ENCODE peak calls at places on chromosomes 6 and 20, in five cellular contexts. E, Z, J, T and D are unnamed samples. For H3K9me3, the result is how much of the 10 kb centered on the place peaks cover.

GRCh38 chr6:166624275-166624674 is 2.8 kb downstream of the RPS6KA2 start:
- DNase-seq in E (no peak), T (no peak), J (no peak), Z (peak), D (no peak)

GRCh38 chr20:11777861-11778570 is 139.7 kb upstream of the BTBD3 start:
- DNase-seq in J (no peak), E (no peak), T (peak), Z (no peak), D (no peak)

GRCh38 chr20:18543932-18544331 is 23.3 kb upstream of the SMIM26 start:
- DNase-seq in Z (no peak), J (no peak), T (peak), E (no peak), D (peak)

GRCh38 chr6:166490671-166491500 is 95.6 kb downstream of the RAMACL start:
- DNase-seq in Z (no peak), E (no peak), T (no peak), J (no peak), D (no peak)

GRCh38 chr20:13008761-13009681 is at the start of gene SPTLC3:
- DNase-seq in E (peak), J (peak), Z (no peak), T (peak), D (peak)

GRCh38 chr6:92297101-92297500 is 1122.3 kb downstream of the EPHA7 start:
- DNase-seq in Z (no peak), T (no peak), E (no peak), J (no peak), D (no peak)

GRCh38 chr6:151012321-151013294 is 147.1 kb downstream of the MTHFD1L start:
- DNase-seq in E (no peak), Z (no peak), J (no peak), T (no peak), D (no peak)

GRCh38 chr20:21507275-21508229 is 6.3 kb downstream of the NKX2-2 start:
- DNase-seq in T (no peak), E (no peak), J (no peak), Z (no peak), D (peak)

GRCh38 chr20:59032713-59033059 is 551 bp upstream of the ATP5F1E start:
- DNase-seq in Z (no peak), J (no peak), E (no peak), T (peak), D (no peak)

GRCh38 chr6:7707787-7708186 is 18.1 kb upstream of the BMP6 start:
- DNase-seq in Z (no peak), E (no peak), J (no peak), T (peak), D (no peak)

GRCh38 chr6:16543491-16543890 is 217.8 kb downstream of the ATXN1 start:
- DNase-seq in Z (no peak), E (no peak), T (no peak), J (no peak), D (no peak)

GRCh38 chr6:128161263-128161662 is 260.4 kb upstream of the THEMIS start:
- DNase-seq in Z (no peak), J (no peak), T (no peak), E (no peak), D (no peak)

GRCh38 chr6:128162423-128162822 is 261.6 kb upstream of the THEMIS start:
- DNase-seq in T (no peak), E (no peak), J (no peak), Z (no peak), D (no peak)

GRCh38 chr6:128164254-128164653 is 263.4 kb upstream of the THEMIS start:
- DNase-seq in Z (no peak), E (no peak), T (no peak), J (no peak), D (no peak)

GRCh38 chr6:128158496-128158895 is 257.6 kb upstream of the THEMIS start:
- DNase-seq in Z (no peak), T (peak), J (no peak), E (no peak), D (no peak)

DNA sequence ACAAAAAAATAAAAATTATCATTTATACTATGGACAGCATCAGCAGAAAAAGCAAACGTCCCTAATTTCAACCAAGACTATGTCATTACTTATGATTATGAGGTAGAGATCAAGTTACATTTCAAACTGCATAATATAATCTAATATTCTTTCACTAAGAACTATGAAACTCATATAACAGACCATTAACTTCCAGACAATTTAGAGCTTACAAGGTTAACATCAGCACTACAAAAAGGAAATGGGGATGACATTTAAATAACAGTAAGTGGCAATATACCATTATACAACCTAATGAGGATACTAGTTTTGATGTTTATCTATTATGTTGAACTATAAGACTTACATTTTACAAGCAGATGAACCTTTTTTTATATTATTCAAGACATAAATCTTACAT is 261.0 kb upstream of the THEMIS start:
- DNase-seq in E (no peak), J (no peak), Z (no peak), T (no peak), D (no peak)
- H3K4me3 ChIP-seq in E (no peak), J (no peak), Z (no peak), T (no peak), D (no peak)

GRCh38 chr20:19672498-19672897 is 85.6 kb upstream of the RIN2 start:
- DNase-seq in T (peak), Z (no peak), E (no peak), J (no peak), D (no peak)

GRCh38 chr20:19670829-19671228 is 87.2 kb upstream of the RIN2 start:
- DNase-seq in T (no peak), J (no peak), E (no peak), Z (no peak), D (no peak)

GRCh38 chr20:19673575-19673974 is 84.5 kb upstream of the RIN2 start:
- DNase-seq in Z (no peak), T (peak), E (no peak), J (no peak), D (no peak)

GRCh38 chr20:19679931-19680330 is 78.1 kb upstream of the RIN2 start:
- DNase-seq in E (no peak), Z (no peak), T (no peak), J (no peak), D (no peak)

GRCh38 chr20:19676202-19676601 is 81.9 kb upstream of the RIN2 start:
- DNase-seq in E (no peak), Z (no peak), J (no peak), T (no peak), D (no peak)
- H3K9me3 ChIP-seq in E (under half), Z (under half), J (under half), T (under half), D (under half)

GRCh38 chr20:6831461-6831860 is 64.0 kb downstream of the BMP2 start:
- DNase-seq in Z (no peak), E (no peak), J (no peak), T (peak), D (no peak)

GRCh38 chr20:6827472-6827871 is 60.0 kb downstream of the BMP2 start:
- DNase-seq in Z (no peak), T (no peak), J (no peak), E (no peak), D (no peak)

GRCh38 chr20:6832811-6833210 is 65.3 kb downstream of the BMP2 start:
- DNase-seq in J (no peak), Z (no peak), E (no peak), T (no peak), D (no peak)

GRCh38 chr20:6828794-6829423 is 61.4 kb downstream of the BMP2 start:
- DNase-seq in Z (peak), J (peak), E (peak), T (peak), D (peak)

GRCh38 chr20:6829510-6830116 is 62.1 kb downstream of the BMP2 start:
- DNase-seq in T (no peak), E (no peak), J (no peak), Z (no peak), D (no peak)
- TF ChIP-seq CTCF in T (peak), E (peak), J (no peak), Z (no peak), D (no peak)

DNA sequence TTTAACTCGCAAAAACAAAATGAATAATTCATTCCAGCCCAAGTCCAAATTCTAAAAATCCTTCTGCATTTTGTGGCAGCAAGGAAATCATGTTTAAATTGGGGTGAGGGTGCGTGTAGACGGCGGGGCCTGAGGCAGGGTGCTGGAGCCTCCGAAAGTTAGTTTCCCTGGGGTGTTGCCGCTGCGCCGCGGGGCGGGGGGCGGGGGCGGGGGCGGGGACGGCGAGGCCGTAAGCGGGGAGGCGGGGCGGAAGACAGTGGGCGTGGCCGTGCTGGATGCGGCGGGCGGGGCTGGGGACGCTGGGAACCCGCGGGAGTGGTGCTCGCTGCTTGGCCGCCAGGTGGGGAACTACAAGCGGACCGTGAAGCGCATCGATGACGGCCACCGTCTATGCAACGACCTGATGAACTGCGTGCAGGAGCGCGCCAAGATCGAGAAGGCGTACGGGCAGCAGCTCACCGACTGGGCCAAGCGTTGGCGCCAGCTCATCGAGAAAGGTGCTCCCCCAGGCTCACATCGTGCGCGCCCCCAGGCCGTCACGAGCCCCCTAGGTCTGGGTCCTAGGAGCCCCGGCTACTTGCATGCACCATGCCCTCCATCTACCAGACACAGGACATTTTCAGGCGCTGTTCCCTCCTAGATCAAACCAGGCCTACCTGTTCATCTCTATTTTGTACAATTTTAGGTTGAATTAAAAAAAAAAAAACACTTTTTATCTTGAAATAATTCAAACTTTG is 29.0 kb downstream of the SPDEF start:
- DNase-seq in E (peak), J (peak), T (peak), Z (peak), D (peak)
- H3K4me3 ChIP-seq in E (peak), J (peak), T (peak), Z (peak), D (peak)

GRCh38 chr6:169378620-169379381 is 125.2 kb upstream of the THBS2 start:
- DNase-seq in T (no peak), E (no peak), Z (no peak), J (no peak), D (no peak)
- H3K9me3 ChIP-seq in T (under half), E (under half), Z (under half), J (under half), D (under half)

GRCh38 chr20:63025534-63026331 is 19.0 kb upstream of the BHLHE23 start:
- DNase-seq in J (no peak), E (no peak), T (peak), Z (peak), D (no peak)

GRCh38 chr20:63026582-63027424 is 20.0 kb upstream of the BHLHE23 start:
- DNase-seq in E (no peak), T (no peak), Z (peak), J (no peak), D (peak)

GRCh38 chr20:63029358-63030121 is 22.8 kb upstream of the BHLHE23 start:
- DNase-seq in Z (peak), J (no peak), T (peak), E (no peak), D (no peak)

GRCh38 chr20:63028461-63028921 is 21.7 kb upstream of the BHLHE23 start:
- DNase-seq in Z (peak), J (no peak), T (no peak), E (no peak), D (no peak)

GRCh38 chr20:63027425-63028389 is 20.9 kb upstream of the BHLHE23 start:
- DNase-seq in J (no peak), E (no peak), Z (peak), T (peak), D (no peak)
- TF ChIP-seq CTCF in J (no peak), E (no peak), Z (no peak), T (no peak), D (no peak)

DNA sequence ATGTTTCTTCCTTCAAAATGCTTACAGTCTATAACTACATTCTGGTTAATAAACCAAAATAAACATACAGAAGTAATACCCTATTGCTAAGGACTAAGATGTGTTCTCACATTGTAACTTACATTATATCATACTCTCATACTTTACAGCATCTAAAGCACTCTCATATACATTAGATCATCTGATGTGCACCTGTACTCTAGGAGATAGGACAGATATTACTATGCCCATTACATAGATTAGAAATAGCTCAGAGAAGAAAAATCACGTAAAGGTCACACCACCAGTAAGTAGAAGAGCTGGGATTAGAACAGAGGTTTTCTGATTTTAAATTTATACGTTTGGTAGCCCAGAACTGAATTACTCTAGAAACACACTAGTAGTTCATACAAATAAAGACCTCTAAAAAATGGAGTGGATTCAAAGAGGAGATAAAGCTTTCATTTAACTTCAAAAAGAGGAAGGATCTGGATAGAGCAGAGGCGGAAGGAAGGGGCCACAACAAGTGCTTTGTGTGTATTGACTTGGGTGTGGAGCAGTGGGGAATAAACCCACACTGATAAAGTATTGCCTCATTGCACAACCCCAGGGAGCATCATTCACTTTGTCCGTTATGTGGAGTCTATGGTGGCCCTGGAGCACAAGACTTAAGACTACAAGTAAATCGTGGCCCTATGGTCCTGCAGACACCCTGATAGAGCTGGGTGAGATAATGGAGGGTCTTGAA is 30.9 kb downstream of the SLC2A12 start:
- DNase-seq in E (no peak), T (no peak), J (no peak), Z (no peak), D (no peak)
- H3K4me3 ChIP-seq in E (no peak), T (no peak), J (no peak), Z (no peak), D (no peak)

DNA sequence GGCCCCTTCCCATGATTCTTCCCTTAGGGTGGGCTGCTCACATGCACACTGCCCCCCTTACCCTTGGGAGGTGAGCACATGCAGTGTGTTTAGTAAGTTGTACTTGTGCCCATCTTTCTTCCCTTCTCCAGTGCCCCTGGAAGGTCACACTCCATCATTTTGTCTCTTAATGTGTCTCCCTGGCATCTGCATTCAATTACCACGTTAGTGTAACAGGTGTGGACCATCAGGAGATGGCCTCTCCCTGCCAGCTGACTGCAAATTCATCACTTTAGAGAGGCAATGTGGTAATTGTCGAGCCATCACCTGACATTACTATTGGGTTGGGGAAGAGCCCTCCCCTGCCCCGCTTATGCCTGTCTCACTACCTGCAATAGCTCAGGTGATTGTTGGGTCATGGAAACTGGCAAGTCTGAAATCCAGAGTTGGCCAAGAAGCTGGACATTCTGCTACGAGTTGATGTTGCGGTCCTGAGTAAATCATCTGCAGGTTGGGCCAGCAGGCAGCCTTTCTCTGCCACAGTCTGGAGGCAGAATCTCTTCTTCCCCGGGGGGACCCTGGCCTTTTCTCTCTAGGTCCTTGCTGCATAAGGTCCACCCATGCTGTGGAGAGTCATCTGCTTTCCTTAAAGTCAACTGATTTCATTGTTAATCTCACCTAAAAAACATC is 142.6 kb downstream of the THBS2 start:
- DNase-seq in T (no peak), Z (no peak), J (no peak), E (no peak), D (no peak)
- H3K9me3 ChIP-seq in T (under half), Z (under half), J (under half), E (under half), D (under half)